ENCODE peak calls at places on chromosomes 13 and 19, in five cellular contexts. One of them, this sample, is unnamed.

GRCh38 chr13:44191504-44192171 is 182.0 kb upstream of the SERP2 start:
- DNase-seq in neural progenitor cell: peak; percentile 83
- DNase-seq in H1: no peak
- DNase-seq in fibroblast of lung: peak; percentile 91
- DNase-seq in HepG2: peak; percentile 64
- DNase-seq in this sample: peak; percentile 67

GRCh38 chr13:21897140-21897539 is 226.3 kb downstream of the FGF9 start:
- DNase-seq in neural progenitor cell: no peak
- DNase-seq in H1: no peak
- DNase-seq in fibroblast of lung: no peak
- DNase-seq in HepG2: no peak
- DNase-seq in this sample: no peak

GRCh38 chr19:54434112-54434861 is 14.7 kb upstream of the LENG8 start:
- DNase-seq in neural progenitor cell: no peak
- DNase-seq in H1: no peak
- DNase-seq in fibroblast of lung: no peak
- DNase-seq in HepG2: no peak
- DNase-seq in this sample: no peak

GRCh38 chr19:11587973-11588631 is 9.2 kb upstream of the ZNF627 start:
- DNase-seq in neural progenitor cell: no peak
- DNase-seq in H1: no peak
- DNase-seq in fibroblast of lung: no peak
- DNase-seq in HepG2: no peak
- DNase-seq in this sample: no peak

GRCh38 chr19:33214621-33215020 is 11.0 kb downstream of the SLC7A10 start:
- DNase-seq in neural progenitor cell: peak; percentile 81
- DNase-seq in H1: no peak
- DNase-seq in fibroblast of lung: peak; percentile 26
- DNase-seq in HepG2: peak; percentile 41
- DNase-seq in this sample: peak; percentile 63

GRCh38 chr19:33394006-33394722 is 20.7 kb downstream of the CEBPG start:
- DNase-seq in neural progenitor cell: no peak
- DNase-seq in H1: no peak
- DNase-seq in fibroblast of lung: peak; percentile 82
- DNase-seq in HepG2: peak; percentile 55
- DNase-seq in this sample: no peak

GRCh38 chr13:38763446-38764381 is 76.8 kb downstream of the FREM2 start:
- DNase-seq in neural progenitor cell: peak; percentile 81
- DNase-seq in H1: peak; percentile 19
- DNase-seq in fibroblast of lung: peak; percentile 52
- DNase-seq in HepG2: peak; percentile 16
- DNase-seq in this sample: peak; percentile 87

GRCh38 chr13:110298566-110299321 is 8.2 kb downstream of the COL4A1 start:
- DNase-seq in neural progenitor cell: no peak
- DNase-seq in H1: no peak
- DNase-seq in fibroblast of lung: peak; percentile 38
- DNase-seq in HepG2: no peak
- DNase-seq in this sample: no peak

GRCh38 chr19:7978196-7978825 is 27.1 kb downstream of the ELAVL1 start:
- DNase-seq in neural progenitor cell: peak; percentile 6
- DNase-seq in H1: no peak
- DNase-seq in fibroblast of lung: no peak
- DNase-seq in HepG2: no peak
- DNase-seq in this sample: no peak

GRCh38 chr19:37217533-37217854 is 520 bp upstream of the ZNF383 start:
- DNase-seq in neural progenitor cell: no peak
- DNase-seq in H1: no peak
- DNase-seq in fibroblast of lung: no peak
- DNase-seq in HepG2: no peak
- DNase-seq in this sample: no peak

GRCh38 chr19:12800873-12801465 is 631 bp downstream of the PRDX2 start:
- DNase-seq in neural progenitor cell: peak; percentile 70
- DNase-seq in H1: no peak
- DNase-seq in fibroblast of lung: no peak
- DNase-seq in HepG2: peak; percentile 27
- DNase-seq in this sample: no peak
- TF ChIP-seq EZH2 in neural progenitor cell: no peak
- TF ChIP-seq EZH2 in H1: no peak
- TF ChIP-seq EZH2 in fibroblast of lung: no peak
- TF ChIP-seq EZH2 in HepG2: no peak
- TF ChIP-seq EZH2 in this sample: no peak

GRCh38 chr13:28658796-28659610 is at the start of gene POMP:
- DNase-seq in neural progenitor cell: peak; percentile 89
- DNase-seq in H1: peak; percentile 41
- DNase-seq in fibroblast of lung: peak; percentile 94
- DNase-seq in HepG2: peak; percentile 80
- DNase-seq in this sample: peak; percentile 98
- TF ChIP-seq CTCF in neural progenitor cell: no peak
- TF ChIP-seq CTCF in H1: no peak
- TF ChIP-seq CTCF in fibroblast of lung: no peak
- TF ChIP-seq CTCF in HepG2: peak; percentile 17
- TF ChIP-seq CTCF in this sample: no peak

GRCh38 chr13:27920677-27921420 is 1.0 kb downstream of the PDX1 start:
- DNase-seq in neural progenitor cell: peak; percentile 60
- DNase-seq in H1: no peak
- DNase-seq in fibroblast of lung: peak; percentile 18
- DNase-seq in HepG2: no peak
- DNase-seq in this sample: no peak
- TF ChIP-seq EZH2 in neural progenitor cell: peak; percentile 95
- TF ChIP-seq EZH2 in H1: peak; percentile 96
- TF ChIP-seq EZH2 in fibroblast of lung: peak; percentile 82
- TF ChIP-seq EZH2 in HepG2: peak; percentile 83
- TF ChIP-seq EZH2 in this sample: peak; percentile 59

DNA sequence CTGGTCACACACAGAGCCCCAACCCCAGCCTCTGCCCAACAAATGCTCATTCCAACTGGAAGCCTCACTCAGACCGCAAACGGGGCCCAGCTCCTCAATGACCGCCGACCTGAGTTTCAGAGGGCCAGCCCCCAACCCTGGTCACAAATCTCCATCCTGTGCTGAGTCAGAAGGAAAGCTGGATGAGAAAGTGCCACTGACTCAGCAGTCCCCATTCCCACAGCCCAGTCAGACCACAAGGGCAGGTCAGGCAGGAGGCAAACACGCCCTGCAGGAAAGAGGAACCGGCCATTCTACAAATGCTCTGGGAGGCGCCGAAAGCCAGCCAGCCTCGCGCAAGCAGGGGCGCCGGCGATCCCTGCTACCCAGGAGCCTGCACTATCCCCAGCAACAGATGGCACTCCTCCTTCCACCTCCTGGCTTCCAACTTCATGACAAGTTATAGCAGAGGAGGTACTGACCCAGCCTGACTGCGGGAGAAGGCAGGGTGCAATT is 14.1 kb upstream of the PRKD2 start:
- DNase-seq in neural progenitor cell: no peak
- DNase-seq in H1: no peak
- DNase-seq in fibroblast of lung: peak; percentile 91
- DNase-seq in HepG2: no peak
- DNase-seq in this sample: no peak
- TF ChIP-seq CTCF in neural progenitor cell: no peak
- TF ChIP-seq CTCF in H1: no peak
- TF ChIP-seq CTCF in fibroblast of lung: no peak
- TF ChIP-seq CTCF in HepG2: no peak
- TF ChIP-seq CTCF in this sample: no peak

DNA sequence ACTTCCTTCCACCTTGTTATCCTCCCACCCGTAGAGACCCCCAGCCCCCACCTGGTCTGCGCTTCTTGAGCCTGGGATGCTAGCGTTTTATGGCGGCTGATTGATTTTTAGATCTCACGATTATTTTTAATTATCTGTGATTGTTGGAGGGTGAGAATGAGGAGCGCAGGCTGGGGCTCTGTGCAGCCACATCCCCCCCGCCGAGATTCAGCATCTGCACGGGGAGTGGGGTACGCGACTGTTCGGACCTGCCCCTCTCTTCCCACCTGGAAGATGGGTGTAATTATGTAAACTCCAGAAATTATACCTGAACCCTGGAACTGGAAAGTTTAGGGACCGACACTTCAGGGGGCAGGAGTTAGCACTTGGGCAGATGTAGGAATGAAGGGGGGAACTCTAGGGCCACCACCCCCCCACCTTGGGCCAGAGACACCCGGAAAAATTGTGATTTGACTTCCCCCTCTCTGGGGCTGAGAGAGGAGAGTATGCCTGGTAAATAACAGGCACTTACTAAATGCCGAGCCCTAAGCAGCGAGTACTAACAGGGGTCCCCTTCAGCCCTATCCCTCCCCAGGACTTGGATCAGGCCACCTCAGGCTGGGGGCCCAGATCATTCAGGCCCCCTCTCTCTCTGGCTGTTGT is 1.8 kb upstream of the ONECUT3 start:
- DNase-seq in neural progenitor cell: no peak
- DNase-seq in H1: no peak
- DNase-seq in fibroblast of lung: no peak
- DNase-seq in HepG2: no peak
- DNase-seq in this sample: no peak
- TF ChIP-seq EZH2 in neural progenitor cell: no peak
- TF ChIP-seq EZH2 in H1: no peak
- TF ChIP-seq EZH2 in fibroblast of lung: no peak
- TF ChIP-seq EZH2 in HepG2: no peak
- TF ChIP-seq EZH2 in this sample: peak; percentile 9